ENCODE peak calls at places on chromosomes 7 and 10, in ten cellular contexts. One of them, this sample, is unnamed.

GRCh38 chr7:1647961-1648631 is 22.0 kb upstream of the ELFN1 start:
- DNase-seq in Panc1: no peak
- DNase-seq in thoracic aorta: no peak
- DNase-seq in fibroblast of mammary gland: no peak
- DNase-seq in AG09309: no peak
- DNase-seq in CD4-positive, alpha-beta memory T cell: no peak
- DNase-seq in H7: peak
- DNase-seq in NT2/D1: no peak
- DNase-seq in neural progenitor cell: no peak
- DNase-seq in cardiac fibroblast: no peak
- DNase-seq in this sample: no peak

GRCh38 chr7:68963547-68963946 is 634.7 kb upstream of the AUTS2 start:
- DNase-seq in H7: no peak
- DNase-seq in fibroblast of mammary gland: peak
- DNase-seq in AG09309: peak
- DNase-seq in CD4-positive, alpha-beta memory T cell: no peak
- DNase-seq in Panc1: no peak
- DNase-seq in neural progenitor cell: no peak
- DNase-seq in cardiac fibroblast: peak
- DNase-seq in thoracic aorta: no peak
- DNase-seq in NT2/D1: no peak
- DNase-seq in this sample: no peak

GRCh38 chr10:110069502-110069982 is 61.8 kb downstream of the ADD3 start:
- DNase-seq in fibroblast of mammary gland: no peak
- DNase-seq in CD4-positive, alpha-beta memory T cell: no peak
- DNase-seq in Panc1: no peak
- DNase-seq in neural progenitor cell: no peak
- DNase-seq in NT2/D1: no peak
- DNase-seq in H7: no peak
- DNase-seq in cardiac fibroblast: no peak
- DNase-seq in thoracic aorta: no peak
- DNase-seq in AG09309: no peak
- DNase-seq in this sample: no peak

GRCh38 chr10:59323831-59324401 is 38.4 kb downstream of the FAM13C start:
- DNase-seq in AG09309: no peak
- DNase-seq in NT2/D1: no peak
- DNase-seq in H7: no peak
- DNase-seq in thoracic aorta: no peak
- DNase-seq in neural progenitor cell: no peak
- DNase-seq in cardiac fibroblast: no peak
- DNase-seq in fibroblast of mammary gland: no peak
- DNase-seq in Panc1: no peak
- DNase-seq in CD4-positive, alpha-beta memory T cell: no peak
- DNase-seq in this sample: no peak

GRCh38 chr10:74542077-74542476 is 284.3 kb upstream of the KAT6B start:
- DNase-seq in NT2/D1: no peak
- DNase-seq in thoracic aorta: no peak
- DNase-seq in Panc1: no peak
- DNase-seq in AG09309: peak
- DNase-seq in neural progenitor cell: no peak
- DNase-seq in H7: no peak
- DNase-seq in cardiac fibroblast: peak
- DNase-seq in fibroblast of mammary gland: peak
- DNase-seq in CD4-positive, alpha-beta memory T cell: no peak
- DNase-seq in this sample: peak

GRCh38 chr10:93060887-93061593 is 442 bp downstream of the CYP26C1 start:
- DNase-seq in fibroblast of mammary gland: no peak
- DNase-seq in thoracic aorta: no peak
- DNase-seq in neural progenitor cell: no peak
- DNase-seq in AG09309: no peak
- DNase-seq in NT2/D1: no peak
- DNase-seq in Panc1: no peak
- DNase-seq in H7: peak
- DNase-seq in CD4-positive, alpha-beta memory T cell: no peak
- DNase-seq in cardiac fibroblast: no peak
- DNase-seq in this sample: no peak

GRCh38 chr10:102546606-102547310 is 43.0 kb downstream of the SUFU start:
- DNase-seq in Panc1: no peak
- DNase-seq in NT2/D1: no peak
- DNase-seq in H7: no peak
- DNase-seq in thoracic aorta: no peak
- DNase-seq in fibroblast of mammary gland: peak
- DNase-seq in cardiac fibroblast: no peak
- DNase-seq in AG09309: peak
- DNase-seq in CD4-positive, alpha-beta memory T cell: no peak
- DNase-seq in neural progenitor cell: no peak
- DNase-seq in this sample: no peak

GRCh38 chr7:44290250-44290616 is 35.2 kb downstream of the CAMK2B start:
- DNase-seq in fibroblast of mammary gland: no peak
- DNase-seq in AG09309: no peak
- DNase-seq in CD4-positive, alpha-beta memory T cell: no peak
- DNase-seq in cardiac fibroblast: no peak
- DNase-seq in H7: peak
- DNase-seq in thoracic aorta: no peak
- DNase-seq in Panc1: no peak
- DNase-seq in neural progenitor cell: no peak
- DNase-seq in NT2/D1: no peak
- DNase-seq in this sample: no peak

GRCh38 chr10:52652431-52653220 is 120.0 kb downstream of the MBL2 start:
- DNase-seq in neural progenitor cell: no peak
- DNase-seq in NT2/D1: no peak
- DNase-seq in AG09309: no peak
- DNase-seq in H7: no peak
- DNase-seq in fibroblast of mammary gland: no peak
- DNase-seq in Panc1: no peak
- DNase-seq in thoracic aorta: no peak
- DNase-seq in cardiac fibroblast: no peak
- DNase-seq in CD4-positive, alpha-beta memory T cell: no peak
- DNase-seq in this sample: no peak

GRCh38 chr10:31020128-31020527 is 11.5 kb downstream of the ZNF438 start:
- DNase-seq in CD4-positive, alpha-beta memory T cell: no peak
- DNase-seq in thoracic aorta: no peak
- DNase-seq in Panc1: no peak
- DNase-seq in H7: no peak
- DNase-seq in AG09309: no peak
- DNase-seq in cardiac fibroblast: no peak
- DNase-seq in neural progenitor cell: no peak
- DNase-seq in NT2/D1: no peak
- DNase-seq in fibroblast of mammary gland: no peak
- DNase-seq in this sample: no peak

GRCh38 chr7:101134399-101134980 is 7.6 kb downstream of the SERPINE1 start:
- DNase-seq in fibroblast of mammary gland: peak
- DNase-seq in cardiac fibroblast: peak
- DNase-seq in H7: peak
- DNase-seq in CD4-positive, alpha-beta memory T cell: no peak
- DNase-seq in AG09309: no peak
- DNase-seq in thoracic aorta: no peak
- DNase-seq in Panc1: no peak
- DNase-seq in NT2/D1: no peak
- DNase-seq in neural progenitor cell: peak
- DNase-seq in this sample: no peak

GRCh38 chr10:521844-522243 is 167.6 kb downstream of the DIP2C start:
- DNase-seq in NT2/D1: no peak
- DNase-seq in cardiac fibroblast: no peak
- DNase-seq in thoracic aorta: no peak
- DNase-seq in CD4-positive, alpha-beta memory T cell: no peak
- DNase-seq in AG09309: no peak
- DNase-seq in H7: peak
- DNase-seq in neural progenitor cell: peak
- DNase-seq in Panc1: no peak
- DNase-seq in fibroblast of mammary gland: no peak
- DNase-seq in this sample: no peak

DNA sequence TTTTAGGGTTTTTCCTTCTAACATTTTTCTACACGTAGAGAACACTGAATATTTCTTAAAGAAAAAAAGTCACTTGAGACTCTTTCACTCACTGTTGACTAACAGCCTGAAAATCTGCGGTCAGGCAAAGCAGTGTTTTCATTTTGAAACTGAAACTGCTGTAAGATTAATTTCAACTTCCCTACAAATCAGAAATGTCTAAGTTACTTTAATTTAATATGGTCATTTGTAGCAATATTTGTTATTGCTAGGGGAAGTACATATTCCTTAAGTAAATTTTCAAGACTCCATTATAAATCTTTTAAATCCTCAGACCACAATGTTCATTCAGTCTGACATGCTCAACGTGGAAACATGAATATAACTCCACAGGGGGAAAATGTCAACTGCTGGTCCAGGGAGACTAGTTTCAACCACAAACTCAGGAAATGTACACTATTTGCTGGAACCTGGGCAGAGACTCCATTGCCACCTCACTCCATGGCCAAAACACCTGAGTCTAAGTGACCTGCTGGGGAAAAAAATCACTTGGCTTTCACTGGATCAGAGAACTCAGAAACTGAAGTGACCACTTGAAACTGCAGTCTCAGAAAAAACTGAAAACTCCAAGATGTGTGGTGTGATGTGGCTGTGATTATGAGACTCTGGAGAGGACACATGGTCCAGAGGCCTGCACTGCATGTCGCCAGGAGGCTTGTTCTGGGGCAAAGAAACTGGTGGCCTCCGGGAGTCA is 161.2 kb downstream of the TAX1BP1 start:
- DNase-seq in fibroblast of mammary gland: peak
- DNase-seq in AG09309: peak
- DNase-seq in thoracic aorta: no peak
- DNase-seq in H7: no peak
- DNase-seq in Panc1: no peak
- DNase-seq in neural progenitor cell: no peak
- DNase-seq in cardiac fibroblast: peak
- DNase-seq in NT2/D1: no peak
- DNase-seq in CD4-positive, alpha-beta memory T cell: no peak
- DNase-seq in this sample: peak
- H3K4me3 ChIP-seq in fibroblast of mammary gland: peak
- H3K4me3 ChIP-seq in AG09309: peak
- H3K4me3 ChIP-seq in thoracic aorta: peak
- H3K4me3 ChIP-seq in H7: no peak
- H3K4me3 ChIP-seq in Panc1: no peak
- H3K4me3 ChIP-seq in neural progenitor cell: no peak
- H3K4me3 ChIP-seq in cardiac fibroblast: peak
- H3K4me3 ChIP-seq in NT2/D1: no peak
- H3K4me3 ChIP-seq in CD4-positive, alpha-beta memory T cell: no peak
- H3K4me3 ChIP-seq in this sample: no peak

GRCh38 chr7:50147952-50148351 is 54.9 kb upstream of the ZPBP start:
- DNase-seq in cardiac fibroblast: no peak
- DNase-seq in neural progenitor cell: no peak
- DNase-seq in AG09309: no peak
- DNase-seq in NT2/D1: no peak
- DNase-seq in H7: no peak
- DNase-seq in CD4-positive, alpha-beta memory T cell: no peak
- DNase-seq in thoracic aorta: no peak
- DNase-seq in Panc1: no peak
- DNase-seq in fibroblast of mammary gland: no peak
- DNase-seq in this sample: no peak
- H3K4me3 ChIP-seq in cardiac fibroblast: no peak
- H3K4me3 ChIP-seq in neural progenitor cell: no peak
- H3K4me3 ChIP-seq in AG09309: no peak
- H3K4me3 ChIP-seq in NT2/D1: no peak
- H3K4me3 ChIP-seq in H7: no peak
- H3K4me3 ChIP-seq in CD4-positive, alpha-beta memory T cell: no peak
- H3K4me3 ChIP-seq in thoracic aorta: no peak
- H3K4me3 ChIP-seq in Panc1: no peak
- H3K4me3 ChIP-seq in fibroblast of mammary gland: no peak
- H3K4me3 ChIP-seq in this sample: no peak

GRCh38 chr7:134739362-134739761 is 40.1 kb upstream of the CALD1 start:
- DNase-seq in Panc1: no peak
- DNase-seq in H7: no peak
- DNase-seq in AG09309: no peak
- DNase-seq in CD4-positive, alpha-beta memory T cell: no peak
- DNase-seq in fibroblast of mammary gland: no peak
- DNase-seq in NT2/D1: no peak
- DNase-seq in cardiac fibroblast: no peak
- DNase-seq in thoracic aorta: no peak
- DNase-seq in neural progenitor cell: no peak
- DNase-seq in this sample: no peak

GRCh38 chr7:134732739-134733138 is 46.7 kb upstream of the CALD1 start:
- DNase-seq in thoracic aorta: no peak
- DNase-seq in CD4-positive, alpha-beta memory T cell: no peak
- DNase-seq in fibroblast of mammary gland: no peak
- DNase-seq in NT2/D1: no peak
- DNase-seq in neural progenitor cell: no peak
- DNase-seq in AG09309: no peak
- DNase-seq in Panc1: no peak
- DNase-seq in cardiac fibroblast: no peak
- DNase-seq in H7: no peak
- DNase-seq in this sample: no peak

GRCh38 chr7:134740364-134740763 is 39.1 kb upstream of the CALD1 start:
- DNase-seq in cardiac fibroblast: no peak
- DNase-seq in H7: no peak
- DNase-seq in AG09309: no peak
- DNase-seq in neural progenitor cell: no peak
- DNase-seq in NT2/D1: no peak
- DNase-seq in thoracic aorta: no peak
- DNase-seq in CD4-positive, alpha-beta memory T cell: no peak
- DNase-seq in Panc1: no peak
- DNase-seq in fibroblast of mammary gland: no peak
- DNase-seq in this sample: no peak

GRCh38 chr7:134737561-134738353 is 41.7 kb upstream of the CALD1 start:
- DNase-seq in fibroblast of mammary gland: peak
- DNase-seq in neural progenitor cell: no peak
- DNase-seq in thoracic aorta: no peak
- DNase-seq in Panc1: no peak
- DNase-seq in H7: no peak
- DNase-seq in cardiac fibroblast: peak
- DNase-seq in AG09309: peak
- DNase-seq in NT2/D1: no peak
- DNase-seq in CD4-positive, alpha-beta memory T cell: no peak
- DNase-seq in this sample: peak

GRCh38 chr7:134736381-134736780 is 43.1 kb upstream of the CALD1 start:
- DNase-seq in fibroblast of mammary gland: no peak
- DNase-seq in neural progenitor cell: no peak
- DNase-seq in thoracic aorta: no peak
- DNase-seq in CD4-positive, alpha-beta memory T cell: no peak
- DNase-seq in H7: no peak
- DNase-seq in Panc1: no peak
- DNase-seq in NT2/D1: no peak
- DNase-seq in cardiac fibroblast: no peak
- DNase-seq in AG09309: no peak
- DNase-seq in this sample: no peak
- H3K4me3 ChIP-seq in fibroblast of mammary gland: no peak
- H3K4me3 ChIP-seq in neural progenitor cell: no peak
- H3K4me3 ChIP-seq in thoracic aorta: no peak
- H3K4me3 ChIP-seq in CD4-positive, alpha-beta memory T cell: no peak
- H3K4me3 ChIP-seq in H7: no peak
- H3K4me3 ChIP-seq in Panc1: no peak
- H3K4me3 ChIP-seq in NT2/D1: no peak
- H3K4me3 ChIP-seq in cardiac fibroblast: no peak
- H3K4me3 ChIP-seq in AG09309: no peak
- H3K4me3 ChIP-seq in this sample: no peak

DNA sequence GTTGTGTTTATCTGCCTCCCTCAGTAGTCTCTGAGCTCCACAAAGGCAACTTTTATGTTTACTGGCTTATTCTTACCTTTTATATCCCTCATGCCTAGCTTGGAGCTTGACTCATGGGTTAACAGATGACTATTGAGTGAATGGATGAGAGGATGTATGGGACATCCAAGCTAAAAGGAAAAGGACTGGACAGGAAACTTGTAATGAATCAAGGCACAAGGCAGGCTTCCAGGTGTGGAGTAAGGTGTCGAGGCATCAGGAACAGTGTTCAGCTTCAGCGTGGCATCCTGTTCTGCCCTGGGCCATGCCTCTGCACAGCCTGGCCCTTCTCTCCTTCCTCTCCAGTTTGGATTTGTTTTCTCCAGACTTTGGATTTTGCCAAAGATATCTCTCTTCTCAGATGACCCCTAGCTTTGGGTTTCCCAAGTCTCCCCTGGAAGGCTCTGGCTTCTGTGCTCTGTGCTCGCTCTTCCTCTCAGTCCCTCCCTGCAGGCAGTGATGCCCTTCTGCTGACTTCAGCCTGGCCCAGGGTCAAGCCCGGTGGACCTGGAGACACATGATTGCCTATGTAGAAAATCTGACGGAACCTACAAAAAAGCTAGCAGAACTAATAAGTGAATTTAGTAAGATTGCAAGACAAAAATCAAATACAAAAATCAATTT is 367.3 kb downstream of the CXCL12 start:
- DNase-seq in H7: no peak
- DNase-seq in cardiac fibroblast: no peak
- DNase-seq in Panc1: no peak
- DNase-seq in NT2/D1: no peak
- DNase-seq in thoracic aorta: no peak
- DNase-seq in fibroblast of mammary gland: no peak
- DNase-seq in CD4-positive, alpha-beta memory T cell: no peak
- DNase-seq in AG09309: no peak
- DNase-seq in neural progenitor cell: no peak
- DNase-seq in this sample: no peak
- H3K4me3 ChIP-seq in H7: no peak
- H3K4me3 ChIP-seq in cardiac fibroblast: no peak
- H3K4me3 ChIP-seq in Panc1: no peak
- H3K4me3 ChIP-seq in NT2/D1: no peak
- H3K4me3 ChIP-seq in thoracic aorta: no peak
- H3K4me3 ChIP-seq in fibroblast of mammary gland: no peak
- H3K4me3 ChIP-seq in CD4-positive, alpha-beta memory T cell: no peak
- H3K4me3 ChIP-seq in AG09309: no peak
- H3K4me3 ChIP-seq in neural progenitor cell: no peak
- H3K4me3 ChIP-seq in this sample: no peak